ENCODE peak calls at places on chromosomes 4 and X, in five cellular contexts. X, S, F, Y and A are unnamed samples.
A peak's percentile ranks its signal among the peaks of the same experiment; 100 is the strongest.

GRCh38 chr4:138952405-138952804 is 63.2 kb upstream of the NOCT start:
- DNase-seq in X (no peak), S (peak; percentile 35), F (no peak), Y (no peak), A (peak; percentile 35)

GRCh38 chr4:15149842-15150592 is 147.7 kb downstream of the CPEB2 start:
- DNase-seq in F (peak; percentile 80), X (no peak), Y (peak; percentile 29), S (peak; percentile 47), A (peak; percentile 57)

GRCh38 chr4:178664636-178665035 is 1222.4 kb upstream of the AGA start:
- DNase-seq in F (no peak), X (no peak), S (no peak), Y (no peak), A (no peak)

GRCh38 chrX:45063319-45064095 is 137.2 kb downstream of the DIPK2B start:
- DNase-seq in Y (no peak), X (no peak), S (no peak), F (no peak), A (no peak)

GRCh38 chr4:95850161-95850560 is 10.3 kb downstream of the PDHA2 start:
- DNase-seq in X (no peak), S (no peak), F (no peak), Y (no peak), A (no peak)

GRCh38 chrX:100928660-100929613 is at the start of gene XKRX:
- DNase-seq in Y (peak; percentile 56), S (peak; percentile 30), F (peak; percentile 65), X (no peak), A (peak; percentile 47)

GRCh38 chr4:78219825-78220224 is 162.7 kb downstream of the FRAS1 start:
- DNase-seq in X (no peak), S (no peak), Y (no peak), F (no peak), A (no peak)

GRCh38 chrX:135000516-135000915 is 9.7 kb downstream of the SMIM10 start:
- DNase-seq in S (no peak), Y (no peak), X (no peak), F (no peak), A (no peak)

GRCh38 chr4:128393111-128393704 is 105.6 kb upstream of the PGRMC2 start:
- DNase-seq in Y (peak; percentile 61), X (no peak), F (no peak), S (no peak), A (no peak)

GRCh38 chr4:7678318-7678852 is 243.7 kb upstream of the PSAPL1 start:
- DNase-seq in Y (no peak), F (no peak), X (no peak), S (no peak), A (no peak)

GRCh38 chrX:134626434-134626833 is 31.8 kb downstream of the PLAC1 start:
- DNase-seq in F (no peak), X (no peak), Y (no peak), S (no peak), A (peak; percentile 29)